ENCODE peak calls at places on chromosomes 3 and 15, in ten cellular contexts. Y, K, Q, Z, U, O, C, D, V and L are unnamed samples.

GRCh38 chr3:33152363-33153360 is 38.8 kb downstream of the CRTAP start:
- DNase-seq in Y (no peak), U (no peak), O (no peak), C (no peak), V (no peak), Z (no peak), D (no peak), K (no peak), Q (peak), L (peak)

GRCh38 chr15:78364233-78364632 is 24.1 kb downstream of the CRABP1 start:
- DNase-seq in U (no peak), V (no peak), K (no peak), O (no peak), Q (no peak), D (no peak), Z (no peak), C (peak), Y (no peak), L (no peak)

GRCh38 chr15:73942751-73943270 is 16.5 kb downstream of the LOXL1 start:
- DNase-seq in Q (no peak), O (no peak), U (no peak), C (no peak), Z (no peak), K (no peak), D (no peak), V (no peak), Y (no peak), L (no peak)

GRCh38 chr3:24401811-24402185 is 92.9 kb downstream of the THRB start:
- DNase-seq in U (no peak), O (no peak), D (no peak), Y (no peak), C (no peak), Q (no peak), Z (no peak), V (no peak), K (no peak), L (no peak)

GRCh38 chr15:28105793-28106192 is 6.7 kb upstream of the OCA2 start:
- DNase-seq in D (no peak), O (no peak), K (no peak), C (no peak), Z (no peak), Q (no peak), V (no peak), U (no peak), Y (no peak), L (no peak)

GRCh38 chr3:150149651-150150051 is 179.0 kb upstream of the PFN2 start:
- DNase-seq in Z (no peak), C (no peak), U (no peak), D (no peak), Q (peak), V (peak), O (peak), Y (no peak), K (peak), L (no peak)

GRCh38 chr15:75185271-75186029 is 16.2 kb upstream of the C15orf39 start:
- DNase-seq in U (no peak), V (no peak), D (no peak), K (no peak), Y (peak), Z (no peak), C (no peak), O (no peak), Q (no peak), L (no peak)

GRCh38 chr3:120280566-120280965 is 4.5 kb downstream of the GPR156 start:
- DNase-seq in U (no peak), C (no peak), O (no peak), V (no peak), Z (no peak), D (no peak), Q (peak), K (no peak), Y (no peak), L (no peak)

GRCh38 chr3:153443961-153444360 is 281.9 kb downstream of the RAP2B start:
- DNase-seq in Y (peak), O (peak), U (no peak), D (no peak), V (no peak), Z (no peak), C (no peak), K (peak), Q (no peak), L (no peak)

GRCh38 chr3:186207515-186207914 is 98.6 kb upstream of the ETV5 start:
- DNase-seq in K (no peak), C (no peak), V (no peak), U (no peak), D (no peak), Q (no peak), Z (no peak), Y (no peak), O (no peak), L (no peak)